ENCODE peak calls at places on chromosomes 16 and 17, in ten cellular contexts. U is body of pancreas; H is tibial artery; X is AG09319; L is kidney glomerular epithelial cell; P is NB4; J is T follicular helper cell; A is tibial nerve; N is T-helper 2 cell; S is stimulated activated CD4-positive, alpha-beta T cell treated with anti-CD3 and anti-CD28 coated beads, TNF-alpha, amount 100 ng/mL, for 4 hours. Y is an unnamed sample.

GRCh38 chr16:23700509-23700908 is 12.5 kb downstream of the ERN2 start:
- DNase-seq in S (no peak), N (no peak), A (no peak), J (no peak), L (no peak), U (no peak), P (no peak), X (no peak), H (no peak), Y (no peak)

GRCh38 chr16:86924537-86924936 is 346.2 kb downstream of the FOXL1 start:
- DNase-seq in A (no peak), S (no peak), U (no peak), H (no peak), J (no peak), L (peak; percentile 33), P (no peak), N (no peak), X (peak; percentile 7), Y (no peak)

GRCh38 chr17:28493467-28493866 is 12.7 kb upstream of the FOXN1 start:
- DNase-seq in A (no peak), S (no peak), J (no peak), U (no peak), P (no peak), L (no peak), X (no peak), N (no peak), H (no peak), Y (no peak)

GRCh38 chr16:48366165-48367093 is 18.8 kb downstream of the SIAH1 start:
- DNase-seq in L (peak; percentile 49), A (no peak), S (peak; percentile 26), N (peak; percentile 25), P (peak; percentile 86), J (peak; percentile 18), U (peak; percentile 67), X (peak; percentile 84), H (peak; percentile 73), Y (peak; percentile 12)

GRCh38 chr16:80298676-80299075 is 242.1 kb upstream of the DYNLRB2 start:
- DNase-seq in H (no peak), P (no peak), J (no peak), U (no peak), A (no peak), N (no peak), S (no peak), X (no peak), L (no peak), Y (no peak)

GRCh38 chr16:31477220-31478216 is 5.4 kb upstream of the SLC5A2 start:
- DNase-seq in S (no peak), A (no peak), N (peak; percentile 27), L (no peak), X (no peak), H (no peak), P (peak; percentile 91), J (no peak), U (peak; percentile 88), Y (no peak)

GRCh38 chr16:86256995-86257394 is 253.3 kb upstream of the FOXF1 start:
- DNase-seq in N (no peak), U (no peak), X (no peak), H (no peak), P (no peak), A (no peak), L (no peak), S (no peak), J (no peak), Y (no peak)

GRCh38 chr17:81398170-81398854 is 3.1 kb downstream of the BAHCC1 start:
- DNase-seq in L (peak; percentile 62), A (no peak), H (no peak), N (no peak), P (peak; percentile 93), X (no peak), U (peak; percentile 55), J (no peak), S (no peak), Y (no peak)

GRCh38 chr16:57766714-57767348 is 31.3 kb downstream of the KATNB1 start:
- DNase-seq in J (no peak), X (no peak), H (no peak), U (no peak), P (no peak), L (no peak), S (no peak), A (no peak), N (no peak), Y (no peak)

GRCh38 chr16:11964761-11965539 is at the start of gene TNFRSF17:
- DNase-seq in H (no peak), X (peak; percentile 41), P (no peak), J (no peak), L (no peak), N (no peak), U (no peak), A (no peak), S (no peak), Y (no peak)

GRCh38 chr16:89738538-89739317 is 17.4 kb downstream of the ZNF276 start:
- DNase-seq in A (no peak), U (no peak), N (no peak), S (no peak), X (no peak), L (no peak), J (no peak), P (no peak), H (no peak), Y (no peak)

GRCh38 chr17:63786961-63787711 is 13.2 kb downstream of the DDX42 start:
- DNase-seq in L (no peak), J (no peak), P (no peak), U (no peak), A (no peak), S (no peak), H (no peak), N (no peak), X (no peak), Y (no peak)

GRCh38 chr17:13428611-13429042 is 173.1 kb downstream of the HS3ST3A1 start:
- DNase-seq in S (no peak), X (peak; percentile 40), P (no peak), H (no peak), A (no peak), U (no peak), L (no peak), N (no peak), J (no peak), Y (no peak)

GRCh38 chr17:29588561-29589411 is 662 bp downstream of the GIT1 start:
- DNase-seq in X (no peak), J (no peak), L (peak; percentile 10), N (peak; percentile 77), H (no peak), U (peak; percentile 48), A (no peak), P (peak; percentile 69), S (peak; percentile 61), Y (peak; percentile 43)

GRCh38 chr16:7482028-7482427 is 149.4 kb downstream of the RBFOX1 start:
- DNase-seq in H (no peak), N (no peak), X (no peak), S (no peak), L (no peak), U (no peak), A (no peak), J (no peak), P (no peak), Y (no peak)

GRCh38 chr17:64200080-64201042 is 62.7 kb downstream of the TEX2 start:
- DNase-seq in U (no peak), H (no peak), L (no peak), P (no peak), J (no peak), N (no peak), A (no peak), S (no peak), X (no peak), Y (no peak)

GRCh38 chr17:82867763-82868325 is 28.0 kb upstream of the ZNF750 start:
- DNase-seq in J (no peak), A (no peak), P (no peak), U (no peak), H (no peak), L (no peak), S (no peak), N (no peak), X (no peak), Y (no peak)

GRCh38 chr17:47276868-47277267 is 23.2 kb downstream of the ITGB3 start:
- DNase-seq in U (peak; percentile 72), S (no peak), H (peak; percentile 94), N (no peak), L (peak; percentile 39), J (no peak), P (no peak), X (peak; percentile 76), A (peak; percentile 59), Y (no peak)

GRCh38 chr17:68288375-68288774 is 2.6 kb downstream of the SLC16A6 start:
- DNase-seq in J (no peak), L (no peak), P (peak; percentile 76), X (no peak), U (no peak), S (no peak), H (no peak), N (no peak), A (no peak), Y (no peak)

GRCh38 chr16:2664522-2665096 is 17.7 kb upstream of the KCTD5 start:
- DNase-seq in X (no peak), P (no peak), N (no peak), H (no peak), S (no peak), J (no peak), U (peak; percentile 43), A (no peak), L (no peak), Y (no peak)